ENCODE peak calls at places on chromosomes 11 and 22, in nine cellular contexts. Y is prostate gland, P is body of pancreas, Q is HCT116, R is tibial nerve, O is breast epithelium, B is A549, S is thyroid gland, V is stomach. U is an unnamed sample.

GRCh38 chr11:43699879-43700278 is 19.3 kb downstream of the HSD17B12 start:
- DNase-seq in Y (no peak), P (no peak), Q (no peak), R (no peak), O (no peak), B (no peak), S (no peak), V (no peak), U (no peak)

GRCh38 chr22:34943830-34944229 is 122.1 kb upstream of the ISX start:
- DNase-seq in Y (no peak), P (no peak), Q (no peak), R (no peak), O (no peak), B (no peak), S (no peak), V (no peak), U (no peak)

GRCh38 chr11:129992161-129992944 is 10.3 kb downstream of the PRDM10 start:
- DNase-seq in Y (peak), P (peak), Q (peak), R (no peak), O (no peak), B (peak), S (peak), V (peak), U (no peak)

GRCh38 chr11:28860898-28861297 is 752.7 kb downstream of the METTL15 start:
- DNase-seq in Y (no peak), P (no peak), Q (peak), R (no peak), O (no peak), B (peak), S (no peak), V (no peak), U (no peak)

GRCh38 chr11:99686838-99687237 is 666.1 kb downstream of the CNTN5 start:
- DNase-seq in Y (no peak), P (no peak), Q (no peak), R (no peak), O (no peak), B (no peak), S (no peak), V (no peak), U (no peak)

GRCh38 chr11:74007691-74008372 is 1.1 kb downstream of the UCP3 start:
- DNase-seq in Y (no peak), P (no peak), Q (no peak), R (no peak), O (no peak), B (no peak), S (no peak), V (no peak), U (no peak)

GRCh38 chr11:2300290-2300935 is 1.3 kb downstream of the C11orf21 start:
- DNase-seq in Y (no peak), P (no peak), Q (no peak), R (peak), O (peak), B (no peak), S (no peak), V (peak), U (peak)

GRCh38 chr22:38753894-38754246 is 1.9 kb downstream of the SUN2 start:
- DNase-seq in Y (no peak), P (no peak), Q (no peak), R (no peak), O (no peak), B (no peak), S (no peak), V (no peak), U (no peak)

GRCh38 chr11:74321487-74322188 is 10.2 kb upstream of the P4HA3 start:
- DNase-seq in Y (no peak), P (peak), Q (no peak), R (peak), O (no peak), B (no peak), S (no peak), V (no peak), U (no peak)

GRCh38 chr11:122491486-122491885 is 164.0 kb upstream of the UBASH3B start:
- DNase-seq in Y (peak), P (no peak), Q (no peak), R (peak), O (no peak), B (no peak), S (no peak), V (no peak), U (no peak)

GRCh38 chr11:61754534-61755482 is 2.4 kb downstream of the MYRF start:
- DNase-seq in Y (no peak), P (peak), Q (no peak), R (no peak), O (no peak), B (no peak), S (no peak), V (peak), U (no peak)

GRCh38 chr11:43508511-43508918 is 149.8 kb downstream of the TTC17 start:
- DNase-seq in Y (no peak), P (no peak), Q (no peak), R (no peak), O (no peak), B (no peak), S (no peak), V (no peak), U (no peak)

GRCh38 chr11:126124284-126124683 is 61.6 kb upstream of the CDON start:
- DNase-seq in Y (no peak), P (no peak), Q (no peak), R (no peak), O (no peak), B (no peak), S (peak), V (no peak), U (no peak)

GRCh38 chr22:49124588-49124987 is 703.1 kb downstream of the BRD1 start:
- DNase-seq in Y (no peak), P (no peak), Q (no peak), R (no peak), O (no peak), B (no peak), S (no peak), V (no peak), U (no peak)

GRCh38 chr22:49904040-49904369 is 14.2 kb downstream of the ALG12 start:
- DNase-seq in Y (no peak), P (no peak), Q (no peak), R (no peak), O (no peak), B (no peak), S (no peak), V (no peak), U (no peak)

GRCh38 chr11:73995731-73996130 is 13.1 kb upstream of the UCP2 start:
- DNase-seq in Y (no peak), P (no peak), Q (no peak), R (no peak), O (no peak), B (no peak), S (no peak), V (no peak), U (no peak)

GRCh38 chr11:119739021-119739703 is 10.2 kb upstream of the NECTIN1 start:
- DNase-seq in Y (no peak), P (no peak), Q (no peak), R (no peak), O (no peak), B (no peak), S (no peak), V (no peak), U (no peak)

GRCh38 chr11:61337706-61338268 is 4.8 kb downstream of the TKFC start:
- DNase-seq in Y (no peak), P (no peak), Q (no peak), R (no peak), O (no peak), B (no peak), S (no peak), V (no peak), U (no peak)

GRCh38 chr11:111526501-111526900 is 11.9 kb downstream of the HOATZ start:
- DNase-seq in Y (no peak), P (no peak), Q (no peak), R (no peak), O (no peak), B (peak), S (no peak), V (no peak), U (no peak)

GRCh38 chr22:49046546-49047305 is 780.9 kb downstream of the BRD1 start:
- DNase-seq in Y (no peak), P (peak), Q (peak), R (no peak), O (peak), B (peak), S (no peak), V (no peak), U (no peak)

GRCh38 chr11:60872952-60873524 is 5.7 kb downstream of the ZP1 start:
- DNase-seq in Y (no peak), P (no peak), Q (no peak), R (no peak), O (no peak), B (no peak), S (no peak), V (peak), U (no peak)

GRCh38 chr11:57566035-57566504 is 1.4 kb downstream of the UBE2L6 start:
- DNase-seq in Y (peak), P (no peak), Q (no peak), R (peak), O (no peak), B (no peak), S (peak), V (peak), U (no peak)

GRCh38 chr11:6941970-6942369 is 15.7 kb downstream of the ZNF215 start:
- DNase-seq in Y (no peak), P (no peak), Q (no peak), R (no peak), O (no peak), B (no peak), S (no peak), V (no peak), U (no peak)

GRCh38 chr11:120304526-120304925 is 20.6 kb upstream of the TLCD5 start:
- DNase-seq in Y (no peak), P (no peak), Q (peak), R (no peak), O (no peak), B (peak), S (no peak), V (no peak), U (no peak)

GRCh38 chr11:111018571-111018970 is 227.0 kb upstream of the POU2AF2 start:
- DNase-seq in Y (no peak), P (no peak), Q (no peak), R (no peak), O (no peak), B (no peak), S (no peak), V (no peak), U (no peak)

GRCh38 chr11:45658292-45658991 is 7.0 kb downstream of the CHST1 start:
- DNase-seq in Y (no peak), P (no peak), Q (no peak), R (no peak), O (peak), B (no peak), S (peak), V (peak), U (no peak)

GRCh38 chr22:38824587-38824986 is 19.2 kb downstream of the NPTXR start:
- DNase-seq in Y (no peak), P (peak), Q (no peak), R (peak), O (no peak), B (peak), S (peak), V (peak), U (no peak)

GRCh38 chr11:123145220-123145619 is 49.8 kb downstream of the CLMP start:
- DNase-seq in Y (no peak), P (peak), Q (peak), R (peak), O (no peak), B (peak), S (peak), V (no peak), U (no peak)

GRCh38 chr11:68691402-68691784 is 7.0 kb downstream of the GAL start:
- DNase-seq in Y (no peak), P (no peak), Q (no peak), R (no peak), O (no peak), B (no peak), S (no peak), V (no peak), U (no peak)

GRCh38 chr11:68688881-68689280 is 4.5 kb downstream of the GAL start:
- DNase-seq in Y (no peak), P (no peak), Q (no peak), R (no peak), O (no peak), B (no peak), S (no peak), V (no peak), U (no peak)

GRCh38 chr11:68687986-68688385 is 3.6 kb downstream of the GAL start:
- DNase-seq in Y (no peak), P (no peak), Q (no peak), R (no peak), O (no peak), B (no peak), S (no peak), V (no peak), U (no peak)

GRCh38 chr11:68690671-68691401 is 6.5 kb downstream of the GAL start:
- DNase-seq in Y (no peak), P (no peak), Q (no peak), R (no peak), O (no peak), B (no peak), S (no peak), V (no peak), U (no peak)

DNA sequence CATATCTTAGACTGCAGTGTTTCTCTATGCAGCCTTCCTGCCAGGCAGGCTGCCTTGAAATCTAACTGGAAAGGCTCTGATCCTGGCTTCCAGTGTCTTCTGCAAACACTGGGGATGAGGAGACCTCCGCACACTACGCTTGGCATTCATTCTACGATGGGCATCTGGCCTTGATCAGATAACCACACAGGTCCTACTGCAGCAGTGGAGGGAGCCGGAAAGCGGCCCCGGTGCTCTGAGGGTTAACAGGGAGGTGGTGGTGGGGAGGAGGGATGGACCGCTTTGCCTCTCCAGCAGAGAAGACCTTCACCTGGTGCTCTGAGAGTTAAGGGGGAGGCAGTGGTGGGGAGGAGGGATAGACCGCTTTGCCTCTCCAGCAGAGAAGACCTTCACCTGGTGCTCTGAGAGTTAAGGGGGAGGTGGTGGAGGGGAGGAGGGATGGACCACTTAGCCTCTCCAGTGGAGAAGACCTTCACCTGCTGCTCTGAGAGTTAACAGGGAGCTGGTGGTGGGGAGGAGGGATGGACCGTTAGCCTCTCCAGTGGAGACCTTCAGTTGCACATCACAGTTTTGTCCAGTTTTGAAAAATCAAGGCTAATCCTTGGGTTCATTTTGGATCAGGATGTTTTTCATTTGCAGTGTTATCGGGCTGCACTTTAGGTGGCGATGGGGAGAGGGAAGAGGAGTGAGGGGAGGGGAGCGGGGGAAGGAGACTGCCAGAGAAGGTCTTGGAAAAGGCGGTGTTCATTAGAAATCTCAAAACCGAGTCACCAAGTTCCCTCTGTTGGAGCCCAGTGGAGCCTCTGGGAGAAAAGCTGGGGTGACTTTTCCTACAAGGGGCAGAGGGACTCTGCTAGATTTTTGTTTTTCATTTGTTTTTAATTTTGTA is 5.6 kb downstream of the GAL start:
- DNase-seq in Y (no peak), P (no peak), Q (no peak), R (no peak), O (no peak), B (no peak), S (no peak), V (no peak), U (no peak)
- TF ChIP-seq CTCF in Y (no peak), P (no peak), Q (no peak), R (no peak), O (no peak), B (no peak), S (no peak), V (no peak), U (no peak)

DNA sequence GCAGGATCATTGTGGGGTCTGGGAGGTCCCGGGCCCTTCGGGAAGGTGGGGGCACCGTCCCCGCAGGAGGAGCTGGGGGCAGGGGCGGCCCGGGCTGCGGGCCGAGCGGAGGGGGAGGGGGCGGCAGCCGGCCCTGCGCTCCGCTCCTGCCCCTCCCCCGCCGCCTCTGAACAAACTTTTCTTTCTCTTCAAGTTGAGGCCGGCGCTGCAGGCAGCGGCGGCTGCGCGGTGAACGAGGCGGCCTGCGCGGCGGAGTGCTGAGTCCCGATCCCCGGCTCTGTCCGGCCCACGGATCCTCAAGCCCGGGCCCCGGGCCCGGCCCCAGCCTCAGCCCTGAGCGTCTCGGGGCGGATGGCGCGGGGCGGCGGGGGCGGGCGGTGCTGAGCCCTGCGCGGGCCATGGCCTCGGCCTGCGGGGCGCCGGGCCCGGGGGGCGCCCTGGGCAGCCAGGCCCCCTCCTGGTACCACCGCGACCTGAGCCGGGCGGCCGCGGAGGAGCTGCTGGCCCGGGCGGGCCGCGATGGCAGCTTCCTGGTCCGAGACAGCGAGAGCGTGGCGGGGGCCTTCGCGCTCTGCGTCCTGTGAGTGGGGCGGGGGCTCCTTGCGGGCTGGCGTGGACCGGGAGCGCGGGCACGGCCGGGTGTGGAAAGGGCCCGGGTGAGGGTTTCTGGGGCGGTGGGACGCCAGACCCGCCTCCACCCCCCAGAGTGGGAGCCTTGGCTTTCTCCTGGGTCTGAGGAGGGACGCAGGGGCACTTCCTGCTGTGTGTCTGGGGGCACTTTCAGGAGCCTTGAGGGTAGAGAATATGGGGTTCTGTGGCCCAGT is at the start of gene INPPL1:
- DNase-seq in Y (peak), P (peak), Q (no peak), R (no peak), O (no peak), B (no peak), S (peak), V (peak), U (no peak)
- TF ChIP-seq POLR2A in Y (peak), P (no peak), Q (no peak), R (no peak), O (no peak), B (peak), S (no peak), V (no peak), U (no peak)

GRCh38 chr11:33257897-33258630 is 883 bp downstream of the HIPK3 start:
- DNase-seq in Y (peak), P (peak), Q (peak), R (peak), O (peak), B (peak), S (peak), V (peak), U (peak)

GRCh38 chr11:33258631-33259184 is 1.5 kb downstream of the HIPK3 start:
- DNase-seq in Y (peak), P (no peak), Q (no peak), R (peak), O (no peak), B (no peak), S (peak), V (no peak), U (no peak)

GRCh38 chr11:33262016-33262638 is 4.9 kb downstream of the HIPK3 start:
- DNase-seq in Y (no peak), P (no peak), Q (no peak), R (no peak), O (no peak), B (no peak), S (no peak), V (no peak), U (no peak)

GRCh38 chr11:33257160-33257896 is at the start of gene HIPK3:
- DNase-seq in Y (peak), P (peak), Q (no peak), R (peak), O (peak), B (peak), S (peak), V (peak), U (peak)

DNA sequence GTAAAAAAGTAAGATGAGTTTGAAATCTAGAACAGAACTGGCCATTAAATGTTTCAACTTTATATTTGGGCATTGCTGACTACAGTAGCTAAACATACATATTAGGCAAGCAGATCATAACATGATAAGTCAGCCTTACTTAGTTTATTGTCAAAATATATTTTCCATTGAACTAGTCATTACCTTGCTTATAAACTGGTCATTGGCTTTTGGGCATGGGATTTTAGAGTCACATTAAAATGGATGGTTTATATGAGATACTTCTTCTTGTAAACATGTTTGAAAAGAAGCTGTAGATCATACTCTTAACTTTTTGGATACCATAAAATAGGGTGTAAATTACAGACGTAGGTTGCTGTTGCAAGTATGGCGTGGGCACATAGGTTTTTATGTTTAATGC is 2.7 kb downstream of the HIPK3 start:
- DNase-seq in Y (no peak), P (no peak), Q (no peak), R (no peak), O (no peak), B (no peak), S (no peak), V (no peak), U (no peak)
- H3K27ac ChIP-seq in Y (peak), P (no peak), Q (no peak), R (peak), O (peak), B (peak), S (peak), V (peak), U (peak)

GRCh38 chr11:86818466-86819282 is 18.3 kb downstream of the PRSS23 start:
- DNase-seq in Y (peak), P (no peak), Q (peak), R (no peak), O (no peak), B (peak), S (no peak), V (no peak), U (no peak)
- TF ChIP-seq CTCF in Y (peak), P (peak), Q (peak), R (peak), O (peak), B (peak), S (peak), V (peak), U (peak)

DNA sequence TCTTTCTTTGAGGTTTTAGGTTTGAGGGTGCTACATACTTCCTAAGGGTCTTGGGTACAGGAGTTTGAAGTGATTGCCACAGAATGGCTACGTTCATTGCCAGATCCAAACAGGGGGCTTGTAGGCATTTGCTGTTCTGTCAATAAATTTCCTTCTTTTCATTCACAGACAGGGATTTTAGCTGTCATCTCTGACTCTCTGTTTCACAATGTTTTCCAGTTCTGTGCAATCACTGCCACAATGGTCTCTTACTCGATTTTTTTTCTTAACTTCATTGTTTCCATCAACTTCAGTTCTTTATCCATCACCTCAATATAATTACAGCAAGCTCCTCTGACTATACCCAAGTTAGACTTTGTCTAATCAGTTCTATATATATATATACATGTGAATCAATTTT is 6.2 kb upstream of the HBD start:
- DNase-seq in Y (no peak), P (no peak), Q (no peak), R (no peak), O (no peak), B (no peak), S (no peak), V (no peak), U (no peak)
- TF ChIP-seq POLR2A in Y (no peak), P (no peak), Q (no peak), R (no peak), O (no peak), B (no peak), S (no peak), V (no peak), U (no peak)

GRCh38 chr22:31250740-31251330 is 38.7 kb downstream of the LIMK2 start:
- DNase-seq in Y (peak), P (no peak), Q (no peak), R (no peak), O (no peak), B (no peak), S (no peak), V (no peak), U (no peak)
- H3K27ac ChIP-seq in Y (peak), P (peak), Q (no peak), R (peak), O (peak), B (no peak), S (peak), V (peak), U (no peak)

GRCh38 chr11:10387209-10388083 is 67.6 kb upstream of the AMPD3 start:
- DNase-seq in Y (no peak), P (peak), Q (no peak), R (peak), O (no peak), B (no peak), S (peak), V (no peak), U (peak)
- TF ChIP-seq CTCF in Y (no peak), P (no peak), Q (no peak), R (no peak), O (no peak), B (no peak), S (no peak), V (no peak), U (no peak)